ENCODE peak calls at places on chromosome 4, in nine cellular contexts. One of them, this sample, is unnamed.
A peak's percentile ranks its signal among the peaks of the same experiment; 100 is the strongest.

GRCh38 chr4:128468485-128468989 is 180.9 kb upstream of the PGRMC2 start:
- DNase-seq in Right ventricle myocardium superior: peak; percentile 48
- DNase-seq in transverse colon: peak; percentile 67
- DNase-seq in glutamatergic neuron: no peak
- DNase-seq in activated CD8-positive, alpha-beta T cell treated with anti-CD3 and anti-CD28 coated beads, Interleukin-2, amount 10 ng/mL, durations not matched to agents 7 days and 5 days: no peak
- DNase-seq in activated CD8-positive, alpha-beta memory T cell treated with anti-CD3 and anti-CD28 coated beads, Interleukin-2, amount 50 U/mL, for 48 hours: no peak
- DNase-seq in T-helper 22 cell: no peak
- DNase-seq in aorta: peak; percentile 66
- DNase-seq in stimulated activated CD4-positive, alpha-beta T cell treated with anti-CD3 and anti-CD28 coated beads, Interleukin-15, amount 100 ng/mL, for 1 hour: no peak
- DNase-seq in this sample: no peak

GRCh38 chr4:36399762-36400353 is 118.4 kb downstream of the DTHD1 start:
- DNase-seq in activated CD8-positive, alpha-beta memory T cell treated with anti-CD3 and anti-CD28 coated beads, Interleukin-2, amount 50 U/mL, for 48 hours: no peak
- DNase-seq in glutamatergic neuron: no peak
- DNase-seq in T-helper 22 cell: no peak
- DNase-seq in transverse colon: peak; percentile 11
- DNase-seq in Right ventricle myocardium superior: no peak
- DNase-seq in activated CD8-positive, alpha-beta T cell treated with anti-CD3 and anti-CD28 coated beads, Interleukin-2, amount 10 ng/mL, durations not matched to agents 7 days and 5 days: peak; percentile 66
- DNase-seq in stimulated activated CD4-positive, alpha-beta T cell treated with anti-CD3 and anti-CD28 coated beads, Interleukin-15, amount 100 ng/mL, for 1 hour: no peak
- DNase-seq in aorta: no peak
- DNase-seq in this sample: no peak

GRCh38 chr4:189869236-189869635 is 71.4 kb upstream of the FRG1 start:
- DNase-seq in T-helper 22 cell: no peak
- DNase-seq in stimulated activated CD4-positive, alpha-beta T cell treated with anti-CD3 and anti-CD28 coated beads, Interleukin-15, amount 100 ng/mL, for 1 hour: no peak
- DNase-seq in activated CD8-positive, alpha-beta memory T cell treated with anti-CD3 and anti-CD28 coated beads, Interleukin-2, amount 50 U/mL, for 48 hours: no peak
- DNase-seq in Right ventricle myocardium superior: no peak
- DNase-seq in transverse colon: no peak
- DNase-seq in aorta: no peak
- DNase-seq in activated CD8-positive, alpha-beta T cell treated with anti-CD3 and anti-CD28 coated beads, Interleukin-2, amount 10 ng/mL, durations not matched to agents 7 days and 5 days: no peak
- DNase-seq in glutamatergic neuron: no peak
- DNase-seq in this sample: no peak

GRCh38 chr4:56742080-56742871 is 61.2 kb upstream of the HOPX start:
- DNase-seq in aorta: no peak
- DNase-seq in glutamatergic neuron: no peak
- DNase-seq in stimulated activated CD4-positive, alpha-beta T cell treated with anti-CD3 and anti-CD28 coated beads, Interleukin-15, amount 100 ng/mL, for 1 hour: no peak
- DNase-seq in T-helper 22 cell: no peak
- DNase-seq in activated CD8-positive, alpha-beta memory T cell treated with anti-CD3 and anti-CD28 coated beads, Interleukin-2, amount 50 U/mL, for 48 hours: no peak
- DNase-seq in activated CD8-positive, alpha-beta T cell treated with anti-CD3 and anti-CD28 coated beads, Interleukin-2, amount 10 ng/mL, durations not matched to agents 7 days and 5 days: no peak
- DNase-seq in Right ventricle myocardium superior: no peak
- DNase-seq in transverse colon: no peak
- DNase-seq in this sample: no peak

GRCh38 chr4:3713817-3714641 is 52.2 kb upstream of the ADRA2C start:
- DNase-seq in T-helper 22 cell: no peak
- DNase-seq in activated CD8-positive, alpha-beta T cell treated with anti-CD3 and anti-CD28 coated beads, Interleukin-2, amount 10 ng/mL, durations not matched to agents 7 days and 5 days: no peak
- DNase-seq in transverse colon: no peak
- DNase-seq in stimulated activated CD4-positive, alpha-beta T cell treated with anti-CD3 and anti-CD28 coated beads, Interleukin-15, amount 100 ng/mL, for 1 hour: no peak
- DNase-seq in aorta: no peak
- DNase-seq in Right ventricle myocardium superior: peak; percentile 17
- DNase-seq in activated CD8-positive, alpha-beta memory T cell treated with anti-CD3 and anti-CD28 coated beads, Interleukin-2, amount 50 U/mL, for 48 hours: no peak
- DNase-seq in glutamatergic neuron: no peak
- DNase-seq in this sample: no peak

GRCh38 chr4:65791111-65791806 is 121.0 kb upstream of the EPHA5 start:
- DNase-seq in aorta: no peak
- DNase-seq in transverse colon: no peak
- DNase-seq in stimulated activated CD4-positive, alpha-beta T cell treated with anti-CD3 and anti-CD28 coated beads, Interleukin-15, amount 100 ng/mL, for 1 hour: no peak
- DNase-seq in Right ventricle myocardium superior: no peak
- DNase-seq in glutamatergic neuron: no peak
- DNase-seq in activated CD8-positive, alpha-beta memory T cell treated with anti-CD3 and anti-CD28 coated beads, Interleukin-2, amount 50 U/mL, for 48 hours: no peak
- DNase-seq in T-helper 22 cell: no peak
- DNase-seq in activated CD8-positive, alpha-beta T cell treated with anti-CD3 and anti-CD28 coated beads, Interleukin-2, amount 10 ng/mL, durations not matched to agents 7 days and 5 days: no peak
- DNase-seq in this sample: no peak

GRCh38 chr4:121669163-121669550 is 27.6 kb downstream of the ANXA5 start:
- DNase-seq in Right ventricle myocardium superior: no peak
- DNase-seq in activated CD8-positive, alpha-beta memory T cell treated with anti-CD3 and anti-CD28 coated beads, Interleukin-2, amount 50 U/mL, for 48 hours: no peak
- DNase-seq in T-helper 22 cell: no peak
- DNase-seq in aorta: no peak
- DNase-seq in transverse colon: no peak
- DNase-seq in stimulated activated CD4-positive, alpha-beta T cell treated with anti-CD3 and anti-CD28 coated beads, Interleukin-15, amount 100 ng/mL, for 1 hour: no peak
- DNase-seq in glutamatergic neuron: no peak
- DNase-seq in activated CD8-positive, alpha-beta T cell treated with anti-CD3 and anti-CD28 coated beads, Interleukin-2, amount 10 ng/mL, durations not matched to agents 7 days and 5 days: no peak
- DNase-seq in this sample: no peak

GRCh38 chr4:86855572-86855971 is 6.4 kb upstream of the SLC10A6 start:
- DNase-seq in transverse colon: no peak
- DNase-seq in aorta: no peak
- DNase-seq in Right ventricle myocardium superior: no peak
- DNase-seq in stimulated activated CD4-positive, alpha-beta T cell treated with anti-CD3 and anti-CD28 coated beads, Interleukin-15, amount 100 ng/mL, for 1 hour: no peak
- DNase-seq in activated CD8-positive, alpha-beta T cell treated with anti-CD3 and anti-CD28 coated beads, Interleukin-2, amount 10 ng/mL, durations not matched to agents 7 days and 5 days: no peak
- DNase-seq in activated CD8-positive, alpha-beta memory T cell treated with anti-CD3 and anti-CD28 coated beads, Interleukin-2, amount 50 U/mL, for 48 hours: no peak
- DNase-seq in T-helper 22 cell: no peak
- DNase-seq in glutamatergic neuron: no peak
- DNase-seq in this sample: no peak

GRCh38 chr4:64969081-64969480 is 559.8 kb upstream of the TECRL start:
- DNase-seq in aorta: no peak
- DNase-seq in T-helper 22 cell: no peak
- DNase-seq in activated CD8-positive, alpha-beta memory T cell treated with anti-CD3 and anti-CD28 coated beads, Interleukin-2, amount 50 U/mL, for 48 hours: no peak
- DNase-seq in activated CD8-positive, alpha-beta T cell treated with anti-CD3 and anti-CD28 coated beads, Interleukin-2, amount 10 ng/mL, durations not matched to agents 7 days and 5 days: no peak
- DNase-seq in stimulated activated CD4-positive, alpha-beta T cell treated with anti-CD3 and anti-CD28 coated beads, Interleukin-15, amount 100 ng/mL, for 1 hour: no peak
- DNase-seq in transverse colon: no peak
- DNase-seq in glutamatergic neuron: no peak
- DNase-seq in Right ventricle myocardium superior: no peak
- DNase-seq in this sample: no peak

GRCh38 chr4:25439913-25440477 is 62.9 kb downstream of the ANAPC4 start:
- DNase-seq in activated CD8-positive, alpha-beta T cell treated with anti-CD3 and anti-CD28 coated beads, Interleukin-2, amount 10 ng/mL, durations not matched to agents 7 days and 5 days: peak; percentile 77
- DNase-seq in aorta: no peak
- DNase-seq in transverse colon: peak; percentile 51
- DNase-seq in Right ventricle myocardium superior: no peak
- DNase-seq in stimulated activated CD4-positive, alpha-beta T cell treated with anti-CD3 and anti-CD28 coated beads, Interleukin-15, amount 100 ng/mL, for 1 hour: no peak
- DNase-seq in T-helper 22 cell: no peak
- DNase-seq in glutamatergic neuron: peak; percentile 55
- DNase-seq in activated CD8-positive, alpha-beta memory T cell treated with anti-CD3 and anti-CD28 coated beads, Interleukin-2, amount 50 U/mL, for 48 hours: peak; percentile 63
- DNase-seq in this sample: no peak